ENCODE peak calls at places on chromosomes 3 and 15, in six cellular contexts. One of them, this sample, is unnamed.

GRCh38 chr3:160400631-160401150 is 1.2 kb downstream of the SMC4 start:
- DNase-seq in pons: no peak
- DNase-seq in cardiac muscle cell: peak; percentile 69
- DNase-seq in GM13977: peak; percentile 22
- DNase-seq in pancreas: peak; percentile 18
- DNase-seq in heart left ventricle: peak; percentile 23
- DNase-seq in this sample: peak; percentile 28

GRCh38 chr15:74419432-74419831 is 14.3 kb downstream of the SEMA7A start:
- DNase-seq in pons: no peak
- DNase-seq in cardiac muscle cell: no peak
- DNase-seq in GM13977: no peak
- DNase-seq in pancreas: no peak
- DNase-seq in heart left ventricle: no peak
- DNase-seq in this sample: no peak

GRCh38 chr3:124520970-124521369 is 209.3 kb upstream of the UMPS start:
- DNase-seq in pons: no peak
- DNase-seq in cardiac muscle cell: no peak
- DNase-seq in GM13977: no peak
- DNase-seq in pancreas: no peak
- DNase-seq in heart left ventricle: no peak
- DNase-seq in this sample: no peak

GRCh38 chr3:159619341-159619885 is 369.2 kb upstream of the IL12A start:
- DNase-seq in pons: peak; percentile 26
- DNase-seq in cardiac muscle cell: peak; percentile 8
- DNase-seq in GM13977: no peak
- DNase-seq in pancreas: no peak
- DNase-seq in heart left ventricle: no peak
- DNase-seq in this sample: no peak

GRCh38 chr15:90407871-90408317 is 19.9 kb downstream of the IQGAP1 start:
- DNase-seq in pons: no peak
- DNase-seq in cardiac muscle cell: no peak
- DNase-seq in GM13977: no peak
- DNase-seq in pancreas: no peak
- DNase-seq in heart left ventricle: no peak
- DNase-seq in this sample: no peak

GRCh38 chr3:23710555-23710954 is 95.2 kb upstream of the UBE2E1 start:
- DNase-seq in pons: no peak
- DNase-seq in cardiac muscle cell: no peak
- DNase-seq in GM13977: no peak
- DNase-seq in pancreas: no peak
- DNase-seq in heart left ventricle: peak; percentile 62
- DNase-seq in this sample: no peak

GRCh38 chr3:16332904-16333426 is 68.0 kb downstream of the OXNAD1 start:
- DNase-seq in pons: no peak
- DNase-seq in cardiac muscle cell: peak; percentile 41
- DNase-seq in GM13977: no peak
- DNase-seq in pancreas: no peak
- DNase-seq in heart left ventricle: no peak
- DNase-seq in this sample: no peak

GRCh38 chr3:4001976-4002375 is 202.7 kb downstream of the LRRN1 start:
- DNase-seq in pons: no peak
- DNase-seq in cardiac muscle cell: no peak
- DNase-seq in GM13977: no peak
- DNase-seq in pancreas: no peak
- DNase-seq in heart left ventricle: no peak
- DNase-seq in this sample: no peak

GRCh38 chr3:120764206-120764605 is 21.7 kb downstream of the GTF2E1 start:
- DNase-seq in pons: no peak
- DNase-seq in cardiac muscle cell: peak; percentile 29
- DNase-seq in GM13977: no peak
- DNase-seq in pancreas: no peak
- DNase-seq in heart left ventricle: no peak
- DNase-seq in this sample: no peak

GRCh38 chr3:167166594-167167253 is 213.4 kb downstream of the ZBBX start:
- DNase-seq in pons: no peak
- DNase-seq in cardiac muscle cell: peak; percentile 49
- DNase-seq in GM13977: no peak
- DNase-seq in pancreas: no peak
- DNase-seq in heart left ventricle: peak; percentile 75
- DNase-seq in this sample: no peak

GRCh38 chr3:120344349-120344748 is 4.8 kb downstream of the LRRC58 start:
- DNase-seq in pons: no peak
- DNase-seq in cardiac muscle cell: no peak
- DNase-seq in GM13977: peak; percentile 57
- DNase-seq in pancreas: no peak
- DNase-seq in heart left ventricle: no peak
- DNase-seq in this sample: no peak

GRCh38 chr3:13890377-13891016 is 10.6 kb upstream of the WNT7A start:
- DNase-seq in pons: no peak
- DNase-seq in cardiac muscle cell: no peak
- DNase-seq in GM13977: no peak
- DNase-seq in pancreas: no peak
- DNase-seq in heart left ventricle: no peak
- DNase-seq in this sample: no peak

GRCh38 chr3:149547954-149548728 is 73.6 kb downstream of the TM4SF4 start:
- DNase-seq in pons: no peak
- DNase-seq in cardiac muscle cell: no peak
- DNase-seq in GM13977: no peak
- DNase-seq in pancreas: peak; percentile 41
- DNase-seq in heart left ventricle: peak; percentile 34
- DNase-seq in this sample: no peak

GRCh38 chr3:159724627-159725026 is 264.0 kb upstream of the IL12A start:
- DNase-seq in pons: no peak
- DNase-seq in cardiac muscle cell: no peak
- DNase-seq in GM13977: no peak
- DNase-seq in pancreas: no peak
- DNase-seq in heart left ventricle: no peak
- DNase-seq in this sample: no peak

GRCh38 chr15:24955549-24955929 is 752 bp downstream of the SNRPN start:
- DNase-seq in pons: no peak
- DNase-seq in cardiac muscle cell: no peak
- DNase-seq in GM13977: no peak
- DNase-seq in pancreas: peak; percentile 25
- DNase-seq in heart left ventricle: peak; percentile 22
- DNase-seq in this sample: peak; percentile 4

GRCh38 chr3:1600206-1600605 is 498.5 kb upstream of the CNTN4 start:
- DNase-seq in pons: no peak
- DNase-seq in cardiac muscle cell: no peak
- DNase-seq in GM13977: no peak
- DNase-seq in pancreas: no peak
- DNase-seq in heart left ventricle: no peak
- DNase-seq in this sample: no peak

GRCh38 chr3:42698216-42698910 is 4.2 kb downstream of the HHATL start:
- DNase-seq in pons: no peak
- DNase-seq in cardiac muscle cell: no peak
- DNase-seq in GM13977: no peak
- DNase-seq in pancreas: no peak
- DNase-seq in heart left ventricle: no peak
- DNase-seq in this sample: no peak

GRCh38 chr3:192422321-192422997 is 304.9 kb downstream of the FGF12 start:
- DNase-seq in pons: no peak
- DNase-seq in cardiac muscle cell: no peak
- DNase-seq in GM13977: no peak
- DNase-seq in pancreas: no peak
- DNase-seq in heart left ventricle: no peak
- DNase-seq in this sample: no peak

GRCh38 chr15:57647071-57647790 is 55.5 kb downstream of the MYZAP start:
- DNase-seq in pons: no peak
- DNase-seq in cardiac muscle cell: no peak
- DNase-seq in GM13977: no peak
- DNase-seq in pancreas: no peak
- DNase-seq in heart left ventricle: no peak
- DNase-seq in this sample: no peak

GRCh38 chr3:53694648-53695356 is 151.4 kb downstream of the CHDH start:
- DNase-seq in pons: no peak
- DNase-seq in cardiac muscle cell: no peak
- DNase-seq in GM13977: no peak
- DNase-seq in pancreas: no peak
- DNase-seq in heart left ventricle: no peak
- DNase-seq in this sample: no peak

GRCh38 chr3:43884581-43884980 is 193.8 kb downstream of the ABHD5 start:
- DNase-seq in pons: no peak
- DNase-seq in cardiac muscle cell: no peak
- DNase-seq in GM13977: no peak
- DNase-seq in pancreas: no peak
- DNase-seq in heart left ventricle: no peak
- DNase-seq in this sample: no peak

GRCh38 chr3:50237133-50237651 is 1.2 kb downstream of the GNAI2 start:
- DNase-seq in pons: no peak
- DNase-seq in cardiac muscle cell: peak; percentile 44
- DNase-seq in GM13977: peak; percentile 45
- DNase-seq in pancreas: no peak
- DNase-seq in heart left ventricle: no peak
- DNase-seq in this sample: peak; percentile 59

GRCh38 chr3:192904632-192905289 is 12.9 kb downstream of the MB21D2 start:
- DNase-seq in pons: peak; percentile 17
- DNase-seq in cardiac muscle cell: no peak
- DNase-seq in GM13977: no peak
- DNase-seq in pancreas: no peak
- DNase-seq in heart left ventricle: no peak
- DNase-seq in this sample: no peak

GRCh38 chr15:100650685-100651084 is 48.3 kb downstream of the ASB7 start:
- DNase-seq in pons: no peak
- DNase-seq in cardiac muscle cell: no peak
- DNase-seq in GM13977: no peak
- DNase-seq in pancreas: no peak
- DNase-seq in heart left ventricle: no peak
- DNase-seq in this sample: no peak

GRCh38 chr3:117788086-117788485 is 1078.5 kb downstream of the TUSC7 start:
- DNase-seq in pons: no peak
- DNase-seq in cardiac muscle cell: no peak
- DNase-seq in GM13977: no peak
- DNase-seq in pancreas: no peak
- DNase-seq in heart left ventricle: no peak
- DNase-seq in this sample: no peak

GRCh38 chr3:59606638-59607262 is 556.9 kb upstream of the CFAP20DC start:
- DNase-seq in pons: no peak
- DNase-seq in cardiac muscle cell: peak; percentile 76
- DNase-seq in GM13977: no peak
- DNase-seq in pancreas: no peak
- DNase-seq in heart left ventricle: no peak
- DNase-seq in this sample: no peak

GRCh38 chr15:39672666-39673065 is 91.8 kb downstream of the THBS1 start:
- DNase-seq in pons: no peak
- DNase-seq in cardiac muscle cell: no peak
- DNase-seq in GM13977: no peak
- DNase-seq in pancreas: no peak
- DNase-seq in heart left ventricle: no peak
- DNase-seq in this sample: no peak

GRCh38 chr3:127417709-127418559 is 130.1 kb upstream of the PRR20G start:
- DNase-seq in pons: no peak
- DNase-seq in cardiac muscle cell: no peak
- DNase-seq in GM13977: no peak
- DNase-seq in pancreas: no peak
- DNase-seq in heart left ventricle: no peak
- DNase-seq in this sample: no peak

GRCh38 chr3:106349191-106349881 is 480.5 kb upstream of the CBLB start:
- DNase-seq in pons: no peak
- DNase-seq in cardiac muscle cell: no peak
- DNase-seq in GM13977: no peak
- DNase-seq in pancreas: no peak
- DNase-seq in heart left ventricle: no peak
- DNase-seq in this sample: no peak

GRCh38 chr15:67091073-67091965 is 25.9 kb downstream of the SMAD3 start:
- DNase-seq in pons: no peak
- DNase-seq in cardiac muscle cell: peak; percentile 79
- DNase-seq in GM13977: peak; percentile 57
- DNase-seq in pancreas: peak; percentile 54
- DNase-seq in heart left ventricle: peak; percentile 79
- DNase-seq in this sample: no peak

GRCh38 chr3:127512256-127512655 is 78.3 kb downstream of the TPRA1 start:
- DNase-seq in pons: no peak
- DNase-seq in cardiac muscle cell: no peak
- DNase-seq in GM13977: no peak
- DNase-seq in pancreas: no peak
- DNase-seq in heart left ventricle: no peak
- DNase-seq in this sample: no peak

GRCh38 chr15:31304074-31304648 is 22.5 kb upstream of the KLF13 start:
- DNase-seq in pons: no peak
- DNase-seq in cardiac muscle cell: no peak
- DNase-seq in GM13977: no peak
- DNase-seq in pancreas: no peak
- DNase-seq in heart left ventricle: peak; percentile 16
- DNase-seq in this sample: no peak